ENCODE peak calls at places on chromosomes 6 and 20, in seven cellular contexts. X is activated effector memory CD4-positive, alpha-beta T cell treated with Interleukin-2 at 50 U/mL for 16 hours; J is Karpas-422; Z is right cardiac atrium; I is activated T-cell treated with anti-CD3 and anti-CD28 coated beads for 1 hour; M is neural progenitor cell; T is kidney tubule cell. G is an unnamed sample.

GRCh38 chr6:119848706-119849105 is 499.1 kb upstream of the MAN1A1 start:
- DNase-seq in T (no peak), I (no peak), M (no peak), X (no peak), J (no peak), Z (no peak), G (no peak)

GRCh38 chr20:54250691-54251090 is 42.8 kb downstream of the PFDN4 start:
- DNase-seq in T (no peak), Z (no peak), M (no peak), I (no peak), X (no peak), J (no peak), G (no peak)

GRCh38 chr6:74940211-74940610 is 265.6 kb downstream of the COL12A1 start:
- DNase-seq in X (no peak), T (no peak), I (no peak), Z (no peak), J (no peak), M (no peak), G (no peak)

GRCh38 chr6:169862464-169863148 is 111.2 kb downstream of the ERMARD start:
- DNase-seq in Z (no peak), I (no peak), T (no peak), X (no peak), M (no peak), J (no peak), G (no peak)

GRCh38 chr6:3359091-3359752 is 97.6 kb downstream of the SLC22A23 start:
- DNase-seq in M (no peak), J (no peak), X (no peak), Z (no peak), T (no peak), I (no peak), G (no peak)

GRCh38 chr20:17225891-17226409 is 890 bp upstream of the PCSK2 start:
- DNase-seq in T (peak), I (no peak), Z (peak), J (no peak), X (no peak), M (peak), G (no peak)

GRCh38 chr6:147879031-147879430 is 370.5 kb downstream of the SAMD5 start:
- DNase-seq in X (no peak), J (no peak), Z (no peak), I (no peak), M (no peak), T (no peak), G (no peak)

GRCh38 chr20:50318709-50319108 is 128.1 kb downstream of the CEBPB start:
- DNase-seq in M (no peak), X (no peak), J (no peak), Z (no peak), I (no peak), T (no peak), G (no peak)

GRCh38 chr6:126955621-126956020 is 162.8 kb upstream of the RSPO3 start:
- DNase-seq in M (no peak), Z (no peak), I (no peak), X (no peak), J (no peak), T (no peak), G (no peak)

GRCh38 chr6:3176562-3177355 is 19.4 kb upstream of the TUBB2A start:
- DNase-seq in T (peak), M (no peak), I (no peak), J (peak), X (no peak), Z (no peak), G (no peak)

GRCh38 chr20:15756001-15756400 is 817.2 kb downstream of the KIF16B start:
- DNase-seq in M (no peak), I (no peak), J (no peak), X (no peak), Z (no peak), T (no peak), G (no peak)

GRCh38 chr6:13089296-13089994 is 238.9 kb downstream of the TBC1D7 start:
- DNase-seq in J (no peak), I (no peak), M (no peak), X (no peak), Z (no peak), T (no peak), G (no peak)

GRCh38 chr20:24470031-24470781 is 777 bp downstream of the SYNDIG1 start:
- DNase-seq in I (no peak), Z (no peak), X (no peak), T (peak), J (no peak), M (peak), G (no peak)

GRCh38 chr6:2890981-2891767 is 11.9 kb downstream of the SERPINB9 start:
- DNase-seq in I (no peak), T (no peak), M (no peak), J (no peak), Z (no peak), X (no peak), G (no peak)

GRCh38 chr20:24917797-24918578 is 31.1 kb upstream of the CST7 start:
- DNase-seq in J (peak), T (peak), X (peak), Z (peak), I (peak), M (peak), G (peak)

GRCh38 chr20:41889871-41890224 is 271.7 kb upstream of the CHD6 start:
- DNase-seq in Z (no peak), J (no peak), I (no peak), T (peak), X (no peak), M (no peak), G (no peak)

GRCh38 chr20:13877789-13878188 is 93.0 kb downstream of the NDUFAF5 start:
- DNase-seq in M (no peak), X (no peak), Z (no peak), I (no peak), T (no peak), J (no peak), G (no peak)

GRCh38 chr6:55617272-55617671 is 38.3 kb upstream of the HMGCLL1 start:
- DNase-seq in J (peak), M (peak), Z (no peak), X (no peak), T (peak), I (no peak), G (no peak)

GRCh38 chr6:157335829-157336228 is 12.5 kb upstream of the TMEM242 start:
- DNase-seq in T (no peak), X (no peak), I (no peak), J (no peak), Z (no peak), M (no peak), G (no peak)

GRCh38 chr6:40695114-40695513 is 108.0 kb upstream of the LRFN2 start:
- DNase-seq in X (no peak), I (no peak), T (peak), M (peak), J (peak), Z (no peak), G (no peak)

GRCh38 chr20:51923611-51924010 is 121.3 kb upstream of the SALL4 start:
- DNase-seq in T (no peak), I (no peak), X (no peak), Z (no peak), M (no peak), J (no peak), G (no peak)

GRCh38 chr6:158751842-158752424 is 67.2 kb downstream of the EZR start:
- DNase-seq in J (no peak), T (peak), I (no peak), M (no peak), Z (no peak), X (no peak), G (no peak)

GRCh38 chr20:19827818-19828217 is 69.8 kb downstream of the RIN2 start:
- DNase-seq in J (peak), X (no peak), Z (no peak), I (no peak), T (no peak), M (no peak), G (no peak)

GRCh38 chr6:1604347-1604990 is 5.2 kb upstream of the FOXC1 start:
- DNase-seq in T (peak), X (peak), M (peak), I (peak), Z (peak), J (peak), G (peak)

GRCh38 chr6:3337521-3338350 is 79.0 kb downstream of the PSMG4 start:
- DNase-seq in X (no peak), I (no peak), J (no peak), T (peak), Z (no peak), M (no peak), G (no peak)

GRCh38 chr6:170072246-170072645 is 218.6 kb downstream of the DLL1 start:
- DNase-seq in J (no peak), T (no peak), Z (no peak), X (no peak), M (no peak), I (no peak), G (no peak)

GRCh38 chr6:9397981-9398559 is 962.7 kb upstream of the SLC35B3 start:
- DNase-seq in J (no peak), M (no peak), I (no peak), X (no peak), Z (peak), T (peak), G (peak)

GRCh38 chr6:108518714-108519576 is 41.8 kb upstream of the FOXO3 start:
- DNase-seq in X (no peak), J (peak), M (peak), I (no peak), T (peak), Z (no peak), G (no peak)

GRCh38 chr6:31053873-31054272 is 43.6 kb downstream of the MUC22 start:
- DNase-seq in J (peak), M (peak), T (peak), Z (peak), X (no peak), I (no peak), G (peak)

GRCh38 chr6:7156666-7157278 is 49.0 kb downstream of the RREB1 start:
- DNase-seq in M (no peak), Z (no peak), T (peak), J (no peak), X (no peak), I (no peak), G (no peak)

GRCh38 chr6:117384659-117385058 is 41.1 kb downstream of the ROS1 start:
- DNase-seq in M (no peak), T (no peak), Z (no peak), J (no peak), I (no peak), X (no peak), G (no peak)

GRCh38 chr6:37093728-37094069 is 76.3 kb upstream of the PIM1 start:
- DNase-seq in T (no peak), Z (no peak), M (no peak), J (no peak), I (no peak), X (no peak), G (no peak)

GRCh38 chr20:62872863-62873261 is 11.2 kb upstream of the TCFL5 start:
- DNase-seq in T (no peak), J (no peak), I (no peak), M (no peak), Z (no peak), X (no peak), G (no peak)

GRCh38 chr20:58417418-58417817 is 28.4 kb downstream of the VAPB start:
- DNase-seq in M (no peak), X (no peak), I (no peak), J (no peak), Z (no peak), T (no peak), G (no peak)

GRCh38 chr6:56593801-56594318 is 48.8 kb downstream of the DST start:
- DNase-seq in X (no peak), J (peak), I (no peak), M (no peak), Z (no peak), T (no peak), G (no peak)

GRCh38 chr6:7758456-7758855 is 32.6 kb downstream of the BMP6 start:
- DNase-seq in M (no peak), Z (peak), J (no peak), T (peak), X (no peak), I (no peak), G (peak)

GRCh38 chr20:21656299-21657067 is 49.0 kb upstream of the PAX1 start:
- DNase-seq in J (no peak), I (no peak), Z (no peak), M (no peak), T (no peak), X (no peak), G (no peak)

G was measured in Right ventricle myocardium superior.